ENCODE peak calls at places on chromosomes 4 and X, in four cellular contexts. N is NCI-H460, B is lung, F is NCI-H2081 treated with DMSO at 0.1 percent for 48 hours. H is an unnamed sample.

GRCh38 chr4:92497141-92497540 is 193.4 kb downstream of the GRID2 start:
- DNase-seq in N (no peak), B (no peak), F (no peak), H (no peak)

GRCh38 chrX:40253770-40254169 is 156.0 kb upstream of the BCOR start:
- DNase-seq in N (no peak), B (no peak), F (no peak), H (no peak)

GRCh38 chrX:153909980-153910360 is 5.5 kb downstream of the AVPR2 start:
- DNase-seq in N (no peak), B (no peak), F (no peak), H (no peak)

GRCh38 chrX:108250654-108251579 is 159.3 kb downstream of the ATG4A start:
- DNase-seq in N (no peak), B (no peak), F (no peak), H (no peak)

GRCh38 chrX:65635824-65636223 is 31.6 kb upstream of the MSN start:
- DNase-seq in N (no peak), B (no peak), F (no peak), H (no peak)

GRCh38 chrX:96791559-96791958 is 92.1 kb upstream of the RPA4 start:
- DNase-seq in N (no peak), B (no peak), F (no peak), H (no peak)

GRCh38 chr4:82706349-82707000 is 92.1 kb downstream of the SCD5 start:
- DNase-seq in N (no peak), B (no peak), F (no peak), H (peak; percentile 29)

GRCh38 chr4:153639556-153640475 is 44.3 kb upstream of the TLR2 start:
- DNase-seq in N (no peak), B (no peak), F (no peak), H (no peak)

GRCh38 chr4:120589787-120590186 is 332.7 kb downstream of the PRDM5 start:
- DNase-seq in N (no peak), B (no peak), F (no peak), H (no peak)

GRCh38 chr4:7247521-7247920 is 55.2 kb downstream of the SORCS2 start:
- DNase-seq in N (no peak), B (no peak), F (no peak), H (no peak)

GRCh38 chr4:2059034-2059725 is at the start of gene NAT8L:
- DNase-seq in N (no peak), B (no peak), F (peak; percentile 23), H (peak; percentile 75)

GRCh38 chr4:69092190-69092589 is 4.1 kb upstream of the UGT2B7 start:
- DNase-seq in N (no peak), B (no peak), F (peak; percentile 36), H (no peak)

GRCh38 chr4:7737268-7737645 is 202.4 kb downstream of the AFAP1 start:
- DNase-seq in N (no peak), B (no peak), F (no peak), H (no peak)

GRCh38 chr4:67052981-67053380 is 492.3 kb downstream of the CENPC start:
- DNase-seq in N (no peak), B (no peak), F (no peak), H (no peak)

GRCh38 chr4:66252291-66252690 is 582.0 kb upstream of the EPHA5 start:
- DNase-seq in N (no peak), B (no peak), F (no peak), H (no peak)

GRCh38 chr4:3305610-3306371 is 13.0 kb downstream of the RGS12 start:
- DNase-seq in N (no peak), B (no peak), F (no peak), H (peak; percentile 42)

GRCh38 chr4:173998471-173999144 is 284.9 kb downstream of the FBXO8 start:
- DNase-seq in N (no peak), B (no peak), F (no peak), H (no peak)

GRCh38 chrX:139844163-139844562 is 88.7 kb downstream of the ATP11C start:
- DNase-seq in N (no peak), B (no peak), F (no peak), H (no peak)

GRCh38 chrX:41785685-41786084 is 61.7 kb downstream of the GPR82 start:
- DNase-seq in N (no peak), B (no peak), F (no peak), H (no peak)

H was measured in C1 segment of cervical spinal cord.